ENCODE peak calls at places on chromosomes 6 and 20, in six cellular contexts. V, I, U, Z, M and H are unnamed samples.

GRCh38 chr6:11042750-11043551 is 1.2 kb downstream of the ELOVL2 start:
- DNase-seq in V (no peak), I (no peak), U (peak; percentile 21), Z (no peak), M (no peak), H (no peak)

GRCh38 chr20:32682508-32682987 is 8.8 kb upstream of the C20orf203 start:
- DNase-seq in V (no peak), I (no peak), U (no peak), Z (peak; percentile 57), M (no peak), H (no peak)

GRCh38 chr6:33177552-33178446 is 14.5 kb downstream of the COL11A2 start:
- DNase-seq in V (no peak), I (no peak), U (no peak), Z (no peak), M (no peak), H (no peak)

GRCh38 chr6:131894735-131895424 is 56.3 kb downstream of the CCN2 start:
- DNase-seq in V (peak; percentile 25), I (no peak), U (peak; percentile 65), Z (no peak), M (no peak), H (no peak)

GRCh38 chr6:5466459-5466858 is 205.1 kb downstream of the FARS2 start:
- DNase-seq in V (no peak), I (no peak), U (peak; percentile 83), Z (no peak), M (no peak), H (no peak)

GRCh38 chr6:33585403-33586107 is 5.5 kb upstream of the BAK1 start:
- DNase-seq in V (peak; percentile 91), I (peak; percentile 78), U (peak; percentile 51), Z (peak; percentile 90), M (peak; percentile 70), H (peak; percentile 80)

GRCh38 chr20:21262812-21263211 is 40.3 kb upstream of the XRN2 start:
- DNase-seq in V (no peak), I (no peak), U (peak; percentile 6), Z (no peak), M (no peak), H (no peak)

GRCh38 chr20:51275816-51276215 is 252.9 kb upstream of the KCNG1 start:
- DNase-seq in V (no peak), I (no peak), U (peak; percentile 18), Z (no peak), M (no peak), H (no peak)

GRCh38 chr6:116881236-116881635 is 4.2 kb downstream of the RFX6 start:
- DNase-seq in V (no peak), I (no peak), U (peak; percentile 3), Z (no peak), M (no peak), H (no peak)

GRCh38 chr20:10551732-10552724 is 116.9 kb downstream of the SLX4IP start:
- DNase-seq in V (no peak), I (no peak), U (no peak), Z (no peak), M (no peak), H (no peak)

GRCh38 chr6:170083236-170084051 is 207.4 kb downstream of the DLL1 start:
- DNase-seq in V (peak; percentile 11), I (peak; percentile 6), U (no peak), Z (no peak), M (no peak), H (peak; percentile 51)

GRCh38 chr6:136782021-136782770 is 10.1 kb downstream of the MAP3K5 start:
- DNase-seq in V (no peak), I (no peak), U (peak; percentile 84), Z (no peak), M (no peak), H (no peak)

GRCh38 chr6:138237463-138237862 is 19.2 kb upstream of the PBOV1 start:
- DNase-seq in V (no peak), I (no peak), U (no peak), Z (no peak), M (no peak), H (no peak)

GRCh38 chr20:51600016-51600420 is 57.5 kb upstream of the NFATC2 start:
- DNase-seq in V (no peak), I (no peak), U (no peak), Z (peak; percentile 54), M (no peak), H (no peak)

GRCh38 chr6:133184798-133185380 is 56.3 kb upstream of the EYA4 start:
- DNase-seq in V (no peak), I (no peak), U (peak; percentile 32), Z (no peak), M (peak; percentile 39), H (no peak)

GRCh38 chr6:74408844-74409243 is 712.8 kb downstream of the CD109 start:
- DNase-seq in V (no peak), I (no peak), U (no peak), Z (no peak), M (no peak), H (no peak)

GRCh38 chr20:64177787-64178186 is 13.5 kb downstream of the MYT1 start:
- DNase-seq in V (no peak), I (no peak), U (no peak), Z (no peak), M (no peak), H (no peak)

GRCh38 chr6:20441236-20441635 is 39.6 kb downstream of the E2F3 start:
- DNase-seq in V (no peak), I (no peak), U (no peak), Z (no peak), M (no peak), H (no peak)

GRCh38 chr6:169082093-169082492 is 171.6 kb downstream of the THBS2 start:
- DNase-seq in V (no peak), I (no peak), U (no peak), Z (no peak), M (no peak), H (no peak)

GRCh38 chr6:53238311-53238710 is 89.7 kb upstream of the GCM1 start:
- DNase-seq in V (no peak), I (no peak), U (no peak), Z (no peak), M (no peak), H (no peak)

GRCh38 chr6:39152247-39152646 is 37.3 kb upstream of the SAYSD1 start:
- DNase-seq in V (no peak), I (no peak), U (no peak), Z (no peak), M (no peak), H (no peak)

GRCh38 chr20:44480097-44480496 is 4.4 kb downstream of the TTPAL start:
- DNase-seq in V (no peak), I (no peak), U (no peak), Z (no peak), M (no peak), H (no peak)

GRCh38 chr20:59120491-59120890 is 43.1 kb upstream of the ZNF831 start:
- DNase-seq in V (peak; percentile 37), I (no peak), U (no peak), Z (no peak), M (no peak), H (no peak)

GRCh38 chr6:168201383-168201782 is 118.2 kb downstream of the DACT2 start:
- DNase-seq in V (no peak), I (no peak), U (no peak), Z (peak; percentile 35), M (no peak), H (no peak)

GRCh38 chr6:105898286-105898685 is 187.8 kb upstream of the PRDM1 start:
- DNase-seq in V (peak; percentile 62), I (no peak), U (peak; percentile 29), Z (no peak), M (no peak), H (no peak)

GRCh38 chr6:96816182-96816888 is 20.9 kb downstream of the GPR63 start:
- DNase-seq in V (no peak), I (no peak), U (peak; percentile 56), Z (no peak), M (no peak), H (no peak)

GRCh38 chr6:149750136-149750609 is 632 bp downstream of the PCMT1 start:
- DNase-seq in V (peak; percentile 62), I (peak; percentile 26), U (peak; percentile 69), Z (peak; percentile 78), M (no peak), H (peak; percentile 53)

GRCh38 chr6:40802481-40802880 is 215.3 kb upstream of the LRFN2 start:
- DNase-seq in V (no peak), I (no peak), U (no peak), Z (no peak), M (no peak), H (no peak)

GRCh38 chr6:13673368-13673767 is 38.3 kb downstream of the RANBP9 start:
- DNase-seq in V (no peak), I (no peak), U (no peak), Z (no peak), M (no peak), H (no peak)

GRCh38 chr20:57047281-57048026 is 219.0 kb downstream of the BMP7 start:
- DNase-seq in V (no peak), I (no peak), U (no peak), Z (peak; percentile 14), M (no peak), H (peak; percentile 75)

GRCh38 chr20:20211274-20211987 is 156.5 kb upstream of the INSM1 start:
- DNase-seq in V (no peak), I (no peak), U (no peak), Z (no peak), M (no peak), H (no peak)

GRCh38 chr6:32369678-32370077 is 2.0 kb downstream of the TSBP1 start:
- DNase-seq in V (no peak), I (no peak), U (peak; percentile 90), Z (no peak), M (no peak), H (no peak)

GRCh38 chr20:34260208-34260942 is 19.2 kb downstream of the ASIP start:
- DNase-seq in V (no peak), I (no peak), U (no peak), Z (no peak), M (no peak), H (no peak)

GRCh38 chr20:32761417-32761830 is 761 bp upstream of the DNMT3B start:
- DNase-seq in V (no peak), I (no peak), U (no peak), Z (no peak), M (no peak), H (no peak)

GRCh38 chr6:13923527-13924145 is 1.1 kb upstream of the RNF182 start:
- DNase-seq in V (no peak), I (no peak), U (peak; percentile 44), Z (peak; percentile 47), M (no peak), H (no peak)

GRCh38 chr6:63299667-63300066 is 20.1 kb downstream of the LGSN start:
- DNase-seq in V (no peak), I (no peak), U (no peak), Z (no peak), M (no peak), H (no peak)

GRCh38 chr6:92274588-92274987 is 1144.8 kb downstream of the EPHA7 start:
- DNase-seq in V (no peak), I (no peak), U (no peak), Z (no peak), M (no peak), H (no peak)